ENCODE peak calls at places on chromosomes 13 and 19, in six cellular contexts. Q is NCI-H510A; E is HT-29; S is mesenchymal stem cell; F is GM23248; H is CD8-positive, alpha-beta memory T cell. W is an unnamed sample.

GRCh38 chr19:6663236-6664187 is 6.4 kb downstream of the TNFSF14 start:
- DNase-seq in Q (no peak), H (peak; percentile 50), S (no peak), F (peak; percentile 53), E (no peak), W (no peak)

GRCh38 chr19:5434970-5435641 is 20.1 kb upstream of the ZNRF4 start:
- DNase-seq in E (no peak), Q (no peak), F (peak; percentile 98), H (no peak), S (peak; percentile 77), W (no peak)

GRCh38 chr19:8097198-8097597 is 44.6 kb downstream of the CCL25 start:
- DNase-seq in F (no peak), S (no peak), Q (no peak), H (no peak), E (no peak), W (no peak)

GRCh38 chr13:98839826-98840769 is 87.6 kb upstream of the SLC15A1 start:
- DNase-seq in S (peak; percentile 59), E (peak; percentile 85), Q (peak; percentile 5), F (peak; percentile 81), H (peak; percentile 11), W (peak; percentile 27)

GRCh38 chr19:15108145-15108844 is 1.1 kb downstream of the SYDE1 start:
- DNase-seq in S (peak; percentile 57), E (no peak), F (peak; percentile 37), Q (no peak), H (no peak), W (no peak)

GRCh38 chr13:35857769-35858168 is 273.4 kb downstream of the DCLK1 start:
- DNase-seq in S (no peak), F (no peak), E (no peak), H (no peak), Q (no peak), W (no peak)

GRCh38 chr19:2477732-2478191 is 1.8 kb downstream of the GADD45B start:
- DNase-seq in Q (no peak), S (peak; percentile 68), H (peak; percentile 27), E (no peak), F (peak; percentile 64), W (no peak)

GRCh38 chr13:99687728-99688397 is 186.6 kb downstream of the TM9SF2 start:
- DNase-seq in F (no peak), E (no peak), Q (no peak), H (no peak), S (no peak), W (no peak)

GRCh38 chr19:37935341-37935740 is 28.3 kb downstream of the SIPA1L3 start:
- DNase-seq in Q (no peak), H (no peak), S (no peak), E (no peak), F (no peak), W (no peak)

GRCh38 chr19:13613447-13613846 is 107.2 kb upstream of the CACNA1A start:
- DNase-seq in F (no peak), Q (peak; percentile 92), S (no peak), H (no peak), E (no peak), W (no peak)

GRCh38 chr19:6765738-6766356 is 1.4 kb downstream of the SH2D3A start:
- DNase-seq in S (no peak), H (no peak), E (peak; percentile 95), Q (peak; percentile 44), F (no peak), W (no peak)

GRCh38 chr19:35718345-35719041 is 690 bp downstream of the KMT2B start:
- DNase-seq in F (peak; percentile 62), S (peak; percentile 30), E (peak; percentile 51), H (peak; percentile 36), Q (no peak), W (peak; percentile 37)

GRCh38 chr13:28356506-28357064 is 138.3 kb downstream of the FLT1 start:
- DNase-seq in H (no peak), S (peak; percentile 50), F (no peak), Q (no peak), E (no peak), W (no peak)

GRCh38 chr19:58387338-58388174 is 487 bp downstream of the RPS5 start:
- DNase-seq in E (no peak), S (peak; percentile 47), H (no peak), F (peak; percentile 34), Q (no peak), W (no peak)

GRCh38 chr19:51083783-51084182 is 1.1 kb upstream of the KLK14 start:
- DNase-seq in Q (no peak), E (no peak), H (no peak), F (no peak), S (no peak), W (no peak)

GRCh38 chr19:49859838-49860715 is 7.3 kb downstream of the PNKP start:
- DNase-seq in E (no peak), Q (no peak), F (no peak), H (no peak), S (no peak), W (no peak)

GRCh38 chr13:30487075-30487470 is 21.3 kb upstream of the HMGB1 start:
- DNase-seq in E (no peak), S (no peak), Q (no peak), F (no peak), H (no peak), W (no peak)

GRCh38 chr13:40375522-40376171 is 290.8 kb downstream of the FOXO1 start:
- DNase-seq in F (peak; percentile 12), S (no peak), Q (no peak), E (no peak), H (no peak), W (no peak)

GRCh38 chr19:48991823-48992570 is 1.1 kb downstream of the GYS1 start:
- DNase-seq in F (peak; percentile 92), S (peak; percentile 91), Q (no peak), H (no peak), E (peak; percentile 80), W (no peak)

GRCh38 chr13:113846639-113847318 is 17.1 kb downstream of the GAS6 start:
- DNase-seq in H (no peak), E (no peak), S (no peak), Q (no peak), F (no peak), W (peak; percentile 29)

GRCh38 chr13:36461472-36461871 is 29.2 kb downstream of the CCNA1 start:
- DNase-seq in F (no peak), E (no peak), H (no peak), S (no peak), Q (no peak), W (no peak)

GRCh38 chr19:55418185-55418584 is 10.6 kb upstream of the UBE2S start:
- DNase-seq in F (peak; percentile 95), S (peak; percentile 86), H (peak; percentile 38), E (peak; percentile 95), Q (no peak), W (no peak)

GRCh38 chr13:67416047-67416925 is 186.2 kb upstream of the PCDH9 start:
- DNase-seq in E (peak; percentile 67), H (no peak), Q (no peak), S (peak; percentile 38), F (peak; percentile 24), W (no peak)

GRCh38 chr19:11361037-11361770 is 6.0 kb downstream of the PLPPR2 start:
- DNase-seq in Q (no peak), H (no peak), F (no peak), E (peak; percentile 57), S (no peak), W (no peak)

GRCh38 chr19:1430201-1430621 is 8.0 kb upstream of the RPS15 start:
- DNase-seq in Q (no peak), H (no peak), S (no peak), E (no peak), F (no peak), W (no peak)

GRCh38 chr19:10206226-10206873 is 11.6 kb upstream of the DNMT1 start:
- DNase-seq in E (peak; percentile 9), H (no peak), F (peak; percentile 69), S (no peak), Q (no peak), W (no peak)

GRCh38 chr13:110643324-110643723 is 28.0 kb downstream of the NAXD start:
- DNase-seq in Q (no peak), S (no peak), E (no peak), H (no peak), F (no peak), W (no peak)

W was measured in T-helper 1 cell.